ENCODE peak calls at places on chromosomes 11 and 22, in four cellular contexts. I, Z, X and H are unnamed samples.

GRCh38 chr11:74462009-74462408 is 5.3 kb downstream of the KCNE3 start:
- DNase-seq in I (peak), Z (peak), X (peak), H (peak)

GRCh38 chr22:31605851-31606585 is 56.0 kb downstream of the PISD start:
- DNase-seq in I (no peak), Z (no peak), X (no peak), H (peak)

GRCh38 chr11:12086271-12087074 is 23.9 kb upstream of the MICAL2 start:
- DNase-seq in I (no peak), Z (peak), X (peak), H (peak)

GRCh38 chr22:19130959-19131684 is at the start of gene TSSK2:
- DNase-seq in I (no peak), Z (no peak), X (no peak), H (no peak)

GRCh38 chr11:82797595-82797971 is 63.9 kb upstream of the FAM181B start:
- DNase-seq in I (no peak), Z (no peak), X (no peak), H (no peak)

GRCh38 chr11:44235765-44236201 is 74.2 kb downstream of the ALX4 start:
- DNase-seq in I (no peak), Z (no peak), X (no peak), H (no peak)

GRCh38 chr11:43989162-43989961 is 46.9 kb downstream of the C11orf96 start:
- DNase-seq in I (peak), Z (no peak), X (no peak), H (no peak)

GRCh38 chr11:77101043-77101537 is 1.6 kb upstream of the OMP start:
- DNase-seq in I (no peak), Z (peak), X (no peak), H (no peak)

GRCh38 chr11:65489706-65490310 is 9.0 kb upstream of the MALAT1 start:
- DNase-seq in I (peak), Z (peak), X (peak), H (peak)

GRCh38 chr11:15159085-15159484 is 44.4 kb downstream of the INSC start:
- DNase-seq in I (no peak), Z (peak), X (no peak), H (peak)

GRCh38 chr11:924406-925157 is 1.1 kb upstream of the AP2A2 start:
- DNase-seq in I (no peak), Z (no peak), X (no peak), H (no peak)

GRCh38 chr11:925496-926301 is at the start of gene AP2A2:
- DNase-seq in I (peak), Z (peak), X (peak), H (peak)

GRCh38 chr11:926341-926916 is 759 bp downstream of the AP2A2 start:
- DNase-seq in I (no peak), Z (peak), X (peak), H (peak)

GRCh38 chr11:923691-924405 is 1.8 kb upstream of the AP2A2 start:
- DNase-seq in I (no peak), Z (peak), X (no peak), H (no peak)

GRCh38 chr11:925158-925495 is 543 bp upstream of the AP2A2 start:
- DNase-seq in I (peak), Z (no peak), X (peak), H (no peak)
- H3K4me3 ChIP-seq in I (peak), Z (peak), X (peak), H (no peak)

DNA sequence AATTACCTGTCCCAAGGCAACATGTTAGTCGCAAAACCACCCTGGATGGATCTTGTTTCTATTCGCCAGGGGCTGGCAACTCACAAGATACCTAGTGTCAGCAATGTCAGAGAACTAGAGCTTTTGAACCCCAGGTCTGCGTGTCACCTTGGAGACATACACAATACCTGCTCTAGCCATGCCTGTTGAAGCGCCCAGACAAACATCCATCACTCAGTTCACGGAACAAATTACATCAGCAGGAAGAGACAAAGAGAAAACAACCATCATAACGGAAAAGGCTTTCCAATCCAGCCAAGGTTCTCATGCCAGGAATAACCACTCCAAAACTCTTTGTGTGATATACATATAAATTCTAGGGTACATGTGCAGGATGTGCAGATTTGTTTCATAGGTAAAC is 2.2 kb downstream of the CD59 start:
- DNase-seq in I (no peak), Z (peak), X (no peak), H (no peak)
- H3K4me3 ChIP-seq in I (peak), Z (peak), X (peak), H (no peak)

GRCh38 chr22:50546326-50547230 is 879 bp downstream of the KLHDC7B start:
- DNase-seq in I (no peak), Z (no peak), X (no peak), H (no peak)

GRCh38 chr22:50542416-50542927 is 3.2 kb upstream of the KLHDC7B start:
- DNase-seq in I (no peak), Z (peak), X (peak), H (no peak)

GRCh38 chr22:50545522-50546325 is at the start of gene KLHDC7B:
- DNase-seq in I (no peak), Z (no peak), X (no peak), H (peak)

GRCh38 chr22:50544746-50545253 is 899 bp upstream of the KLHDC7B start:
- DNase-seq in I (no peak), Z (no peak), X (peak), H (peak)

DNA sequence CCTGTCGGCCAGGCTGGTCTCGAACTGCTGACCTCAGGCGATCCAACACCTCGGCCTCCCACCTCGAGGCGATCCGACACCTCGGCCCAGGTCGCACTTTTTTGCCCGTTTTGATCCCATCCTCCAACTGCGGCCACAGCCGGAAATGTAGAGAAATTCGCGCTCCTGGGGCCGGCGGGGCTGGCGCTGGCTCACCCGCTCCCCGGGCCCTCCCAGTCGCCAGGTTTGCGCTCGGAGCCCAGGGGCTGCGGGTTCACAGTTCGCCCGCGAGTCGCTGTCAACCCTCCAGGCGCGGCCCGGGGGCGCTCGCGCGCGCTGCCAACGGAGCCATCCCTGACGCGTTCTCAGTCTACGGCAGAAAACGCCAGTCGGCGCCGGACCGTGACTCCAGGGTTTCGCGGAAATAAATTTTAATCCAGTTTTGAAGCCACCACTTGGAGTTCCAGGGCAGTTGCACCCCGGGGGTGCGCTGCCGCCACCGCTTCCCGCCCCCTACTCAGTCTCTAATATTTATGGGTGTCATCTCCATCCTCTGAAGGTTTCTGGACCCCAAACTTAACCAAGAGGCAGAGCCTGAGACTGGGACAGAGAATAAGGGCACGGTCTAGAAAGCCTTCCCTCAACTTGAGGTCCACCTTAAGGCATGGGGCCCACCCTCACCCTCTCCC is 1.5 kb upstream of the KLHDC7B start:
- DNase-seq in I (no peak), Z (peak), X (peak), H (peak)
- H3K4me3 ChIP-seq in I (no peak), Z (peak), X (peak), H (no peak)

GRCh38 chr11:67270256-67271211 is 4.3 kb downstream of the GRK2 start:
- DNase-seq in I (no peak), Z (no peak), X (peak), H (no peak)

GRCh38 chr11:67269401-67270255 is 3.4 kb downstream of the GRK2 start:
- DNase-seq in I (no peak), Z (no peak), X (peak), H (no peak)

GRCh38 chr11:67272327-67273259 is 6.3 kb downstream of the GRK2 start:
- DNase-seq in I (no peak), Z (no peak), X (peak), H (no peak)

GRCh38 chr11:67271548-67272284 is 5.4 kb downstream of the GRK2 start:
- DNase-seq in I (no peak), Z (no peak), X (peak), H (no peak)

DNA sequence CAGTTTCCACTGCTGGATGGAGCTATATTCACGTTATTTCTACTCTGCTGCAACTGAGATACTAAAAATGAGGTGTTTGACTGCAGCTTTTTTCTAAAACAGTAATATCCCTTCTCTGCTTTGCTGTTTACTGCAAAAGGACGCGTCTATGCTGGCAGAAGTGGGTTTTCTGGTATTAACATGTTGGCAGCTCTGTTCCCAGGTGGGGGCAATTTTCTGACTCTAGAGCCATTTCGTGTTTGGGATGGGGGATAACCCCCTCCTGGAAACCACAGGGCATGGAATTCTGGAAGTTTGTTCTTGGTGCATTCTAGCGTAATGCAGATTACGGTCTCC is 4.9 kb downstream of the GRK2 start:
- DNase-seq in I (no peak), Z (no peak), X (no peak), H (no peak)
- H3K4me3 ChIP-seq in I (no peak), Z (no peak), X (no peak), H (no peak)

DNA sequence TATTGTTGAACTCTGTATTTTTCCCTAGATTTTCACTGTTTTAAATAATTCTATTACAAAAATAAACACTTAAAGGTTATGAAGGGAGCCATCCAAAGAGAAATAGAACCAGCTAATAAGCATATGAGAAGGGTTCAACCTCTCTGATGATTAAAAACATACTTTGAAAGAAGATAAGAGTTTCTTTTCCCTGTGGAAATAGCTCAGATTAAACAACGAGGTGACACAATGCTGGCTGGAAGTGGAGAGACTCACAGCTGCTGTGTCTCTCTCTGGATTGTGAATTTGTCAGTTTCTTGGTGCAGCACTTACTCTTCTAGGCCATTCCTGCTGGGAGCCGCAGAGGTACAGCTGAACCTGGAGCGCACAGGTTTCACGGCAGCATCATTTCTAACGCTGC is 4.9 kb upstream of the FBLN1 start:
- DNase-seq in I (no peak), Z (no peak), X (no peak), H (no peak)
- H3K4me3 ChIP-seq in I (no peak), Z (peak), X (no peak), H (no peak)